ENCODE peak calls at places on chromosome 14, in eight cellular contexts. U is activated naive CD8-positive, alpha-beta T cell treated with anti-CD3 and anti-CD28 coated beads, Interleukin-2, amount 50 U/mL, for 24 hours; V is NCI-H345; Z is natural killer cell; M is activated CD8-positive, alpha-beta T cell treated with anti-CD3 and anti-CD28 coated beads, Interleukin-2, amount 10 ng/mL, durations not matched to agents 7 days and 5 days; O is epithelial cell of prostate; P is HEK293T; R is cardiac fibroblast. H is an unnamed sample.

GRCh38 chr14:104116544-104117340 is 21.6 kb upstream of the KIF26A start:
- DNase-seq in V (no peak), M (no peak), O (no peak), Z (no peak), U (peak; percentile 18), P (no peak), R (no peak), H (no peak)

GRCh38 chr14:100911665-100912316 is 8.3 kb upstream of the RTL1 start:
- DNase-seq in P (no peak), V (peak; percentile 56), O (no peak), U (no peak), Z (no peak), M (no peak), R (no peak), H (no peak)

GRCh38 chr14:101024686-101025085 is 121.2 kb upstream of the RTL1 start:
- DNase-seq in M (no peak), O (no peak), P (no peak), R (no peak), V (no peak), Z (no peak), U (no peak), H (no peak)

GRCh38 chr14:72924332-72924731 is 1.9 kb upstream of the DCAF4 start:
- DNase-seq in O (no peak), U (no peak), V (peak; percentile 46), P (no peak), M (no peak), R (no peak), Z (no peak), H (peak; percentile 47)

GRCh38 chr14:52068741-52069616 is at the start of gene NID2:
- DNase-seq in M (peak; percentile 60), U (peak; percentile 64), O (no peak), V (peak; percentile 24), R (peak; percentile 98), P (peak; percentile 89), Z (peak; percentile 49), H (peak; percentile 73)

GRCh38 chr14:30957813-30958370 is 67.6 kb upstream of the AP4S1 start:
- DNase-seq in V (no peak), O (no peak), M (no peak), R (no peak), U (no peak), P (no peak), Z (no peak), H (no peak)

GRCh38 chr14:104098272-104099095 is 13.0 kb downstream of the ASPG start:
- DNase-seq in O (no peak), V (no peak), U (no peak), M (no peak), R (no peak), Z (no peak), P (no peak), H (no peak)

GRCh38 chr14:106506901-106507305 is 980.5 kb downstream of the TMEM121 start:
- DNase-seq in M (peak; percentile 79), Z (peak; percentile 55), P (no peak), U (peak; percentile 29), V (no peak), R (no peak), O (no peak), H (no peak)

GRCh38 chr14:103628684-103629502 is at the start of gene KLC1:
- DNase-seq in R (peak; percentile 74), U (peak; percentile 92), Z (peak; percentile 87), P (peak; percentile 88), V (peak; percentile 74), O (no peak), M (peak; percentile 87), H (peak; percentile 67)

GRCh38 chr14:91963465-91963864 is 16.0 kb upstream of the FBLN5 start:
- DNase-seq in V (no peak), P (no peak), M (no peak), O (no peak), R (peak; percentile 63), U (no peak), Z (no peak), H (no peak)

GRCh38 chr14:74065746-74066575 is 18.3 kb downstream of the ALDH6A1 start:
- DNase-seq in U (no peak), M (no peak), R (peak; percentile 40), O (no peak), V (no peak), P (no peak), Z (no peak), H (no peak)

GRCh38 chr14:53953002-53953827 is 3.4 kb downstream of the BMP4 start:
- DNase-seq in U (peak; percentile 24), Z (no peak), V (peak; percentile 81), O (no peak), M (no peak), R (peak; percentile 94), P (peak; percentile 86), H (peak; percentile 67)

GRCh38 chr14:63361790-63362189 is 43.1 kb upstream of the GPHB5 start:
- DNase-seq in R (no peak), Z (no peak), U (no peak), M (no peak), O (no peak), V (peak; percentile 13), P (no peak), H (no peak)

GRCh38 chr14:30015471-30015870 is 87.8 kb upstream of the PRKD1 start:
- DNase-seq in O (no peak), Z (no peak), M (no peak), P (no peak), U (no peak), R (no peak), V (no peak), H (no peak)

GRCh38 chr14:92976268-92976667 is 53.3 kb downstream of the CHGA start:
- DNase-seq in P (no peak), R (no peak), U (no peak), V (no peak), Z (no peak), M (no peak), O (no peak), H (no peak)

GRCh38 chr14:88095791-88096190 is 90.9 kb downstream of the GPR65 start:
- DNase-seq in U (no peak), V (no peak), Z (no peak), R (no peak), M (no peak), O (no peak), P (no peak), H (no peak)

GRCh38 chr14:37061697-37062096 is 110.7 kb downstream of the SLC25A21 start:
- DNase-seq in U (no peak), Z (no peak), P (no peak), O (no peak), R (no peak), V (no peak), M (no peak), H (no peak)

GRCh38 chr14:20632831-20633771 is 8.4 kb downstream of the OR6S1 start:
- DNase-seq in R (peak; percentile 86), O (no peak), M (peak; percentile 85), Z (no peak), U (peak; percentile 71), P (peak; percentile 65), V (no peak), H (peak; percentile 83)

GRCh38 chr14:29527286-29527685 is 400.4 kb downstream of the PRKD1 start:
- DNase-seq in O (no peak), Z (no peak), P (no peak), V (no peak), R (no peak), U (no peak), M (no peak), H (no peak)

GRCh38 chr14:60684203-60684602 is 34.9 kb upstream of the SIX1 start:
- DNase-seq in M (no peak), O (no peak), U (no peak), P (no peak), V (no peak), Z (no peak), R (no peak), H (no peak)

GRCh38 chr14:20907214-20907613 is 16.0 kb downstream of the RNASE3 start:
- DNase-seq in Z (no peak), M (no peak), R (no peak), P (no peak), V (no peak), O (no peak), U (no peak), H (no peak)

GRCh38 chr14:54942913-54943312 is 40.3 kb upstream of the GCH1 start:
- DNase-seq in U (no peak), Z (no peak), V (no peak), R (no peak), M (no peak), P (no peak), O (no peak), H (no peak)

GRCh38 chr14:22460461-22461195 is 128.4 kb downstream of the DAD1 start:
- DNase-seq in R (peak; percentile 14), M (no peak), O (no peak), U (no peak), V (no peak), P (no peak), Z (no peak), H (no peak)

GRCh38 chr14:70642313-70643235 is 858 bp downstream of the TTC9 start:
- DNase-seq in O (no peak), V (peak; percentile 46), Z (peak; percentile 24), P (no peak), R (no peak), U (peak; percentile 52), M (peak; percentile 48), H (no peak)

GRCh38 chr14:76015668-76016067 is 30.1 kb downstream of the IFT43 start:
- DNase-seq in R (no peak), O (no peak), P (no peak), V (no peak), U (no peak), Z (no peak), M (no peak), H (no peak)

GRCh38 chr14:100640481-100641273 is 53.5 kb upstream of the BEGAIN start:
- DNase-seq in U (peak; percentile 71), P (no peak), O (no peak), Z (peak; percentile 84), V (no peak), R (no peak), M (peak; percentile 91), H (no peak)

GRCh38 chr14:63175531-63175930 is 28.7 kb upstream of the RHOJ start:
- DNase-seq in P (no peak), V (no peak), Z (no peak), M (no peak), O (no peak), U (no peak), R (no peak), H (no peak)